ENCODE peak calls at places on chromosomes 16 and 17, in ten cellular contexts. K, E, N, U, P, X, W, B, D and Y are unnamed samples.

GRCh38 chr17:41333836-41334235 is 16.8 kb downstream of the KRT33A start:
- DNase-seq in K (no peak), E (no peak), N (no peak), U (no peak), P (no peak), X (no peak), W (no peak), B (no peak), D (no peak), Y (no peak)

GRCh38 chr17:65022751-65023421 is 33.7 kb downstream of the GNA13 start:
- DNase-seq in K (no peak), E (no peak), N (no peak), U (no peak), P (no peak), X (no peak), W (no peak), B (no peak), D (no peak), Y (no peak)

GRCh38 chr16:75620326-75621169 is 2.5 kb downstream of the ADAT1 start:
- DNase-seq in K (no peak), E (no peak), N (no peak), U (no peak), P (no peak), X (peak), W (no peak), B (no peak), D (no peak), Y (peak)

GRCh38 chr17:81967533-81968395 is 6.8 kb upstream of the NOTUM start:
- DNase-seq in K (peak), E (peak), N (peak), U (peak), P (peak), X (peak), W (no peak), B (peak), D (peak), Y (peak)

GRCh38 chr16:75319513-75320401 is 68.3 kb upstream of the BCAR1 start:
- DNase-seq in K (no peak), E (no peak), N (no peak), U (no peak), P (no peak), X (no peak), W (no peak), B (no peak), D (no peak), Y (no peak)

GRCh38 chr16:53775821-53776431 is 72.0 kb downstream of the FTO start:
- DNase-seq in K (peak), E (no peak), N (no peak), U (peak), P (peak), X (no peak), W (no peak), B (peak), D (peak), Y (peak)

GRCh38 chr16:31085371-31085770 is 3.4 kb downstream of the PRSS53 start:
- DNase-seq in K (no peak), E (no peak), N (no peak), U (no peak), P (no peak), X (no peak), W (no peak), B (no peak), D (no peak), Y (no peak)

GRCh38 chr17:21358682-21359482 is 17.3 kb upstream of the KCNJ12 start:
- DNase-seq in K (no peak), E (no peak), N (no peak), U (no peak), P (no peak), X (no peak), W (no peak), B (no peak), D (no peak), Y (no peak)

GRCh38 chr17:6559753-6560215 is 3.4 kb upstream of the PITPNM3 start:
- DNase-seq in K (no peak), E (peak), N (peak), U (no peak), P (no peak), X (peak), W (no peak), B (no peak), D (no peak), Y (no peak)

GRCh38 chr17:50944054-50944901 is 78.1 kb upstream of the TOB1 start:
- DNase-seq in K (peak), E (peak), N (peak), U (peak), P (peak), X (peak), W (peak), B (peak), D (peak), Y (peak)

GRCh38 chr17:10171581-10171981 is 26.8 kb downstream of the GAS7 start:
- DNase-seq in K (no peak), E (no peak), N (no peak), U (no peak), P (no peak), X (no peak), W (no peak), B (no peak), D (no peak), Y (no peak)

GRCh38 chr17:32671891-32672290 is 185.1 kb downstream of the CDK5R1 start:
- DNase-seq in K (no peak), E (peak), N (no peak), U (peak), P (peak), X (no peak), W (no peak), B (peak), D (peak), Y (peak)

GRCh38 chr16:2490190-2491105 is 15.5 kb downstream of the TBC1D24 start:
- DNase-seq in K (no peak), E (no peak), N (no peak), U (no peak), P (no peak), X (no peak), W (no peak), B (peak), D (no peak), Y (no peak)

GRCh38 chr16:53713403-53714013 is 9.6 kb downstream of the FTO start:
- DNase-seq in K (no peak), E (no peak), N (no peak), U (no peak), P (no peak), X (no peak), W (no peak), B (no peak), D (no peak), Y (no peak)

GRCh38 chr16:30472328-30472942 is at the start of gene ITGAL:
- DNase-seq in K (no peak), E (peak), N (peak), U (peak), P (peak), X (peak), W (no peak), B (peak), D (peak), Y (peak)

GRCh38 chr17:8016632-8017424 is 14.4 kb downstream of the GUCY2D start:
- DNase-seq in K (no peak), E (peak), N (no peak), U (peak), P (peak), X (peak), W (no peak), B (peak), D (peak), Y (peak)

GRCh38 chr17:80960797-80961452 is 30.7 kb upstream of the CHMP6 start:
- DNase-seq in K (no peak), E (no peak), N (no peak), U (no peak), P (no peak), X (peak), W (no peak), B (no peak), D (no peak), Y (no peak)

GRCh38 chr17:81388091-81388611 is 7.1 kb upstream of the BAHCC1 start:
- DNase-seq in K (no peak), E (no peak), N (no peak), U (no peak), P (no peak), X (no peak), W (no peak), B (no peak), D (no peak), Y (no peak)

GRCh38 chr16:4193920-4194319 is 48.0 kb downstream of the SRL start:
- DNase-seq in K (no peak), E (no peak), N (no peak), U (no peak), P (no peak), X (no peak), W (no peak), B (no peak), D (no peak), Y (no peak)

GRCh38 chr16:86374603-86375002 is 135.7 kb upstream of the FOXF1 start:
- DNase-seq in K (no peak), E (no peak), N (no peak), U (no peak), P (no peak), X (no peak), W (no peak), B (no peak), D (no peak), Y (no peak)

GRCh38 chr17:29776026-29776425 is 153.3 kb upstream of the CORO6 start:
- DNase-seq in K (no peak), E (no peak), N (no peak), U (no peak), P (no peak), X (no peak), W (no peak), B (no peak), D (no peak), Y (no peak)

GRCh38 chr16:31487720-31488629 is 5.1 kb downstream of the SLC5A2 start:
- DNase-seq in K (no peak), E (peak), N (peak), U (peak), P (no peak), X (peak), W (no peak), B (peak), D (no peak), Y (peak)

GRCh38 chr16:48210747-48211146 is 33.4 kb upstream of the LONP2 start:
- DNase-seq in K (no peak), E (no peak), N (no peak), U (peak), P (no peak), X (no peak), W (peak), B (peak), D (peak), Y (no peak)

GRCh38 chr16:85541181-85541580 is 71.9 kb upstream of the GSE1 start:
- DNase-seq in K (no peak), E (no peak), N (no peak), U (peak), P (no peak), X (no peak), W (no peak), B (no peak), D (no peak), Y (no peak)

GRCh38 chr17:49515196-49515770 is 20.2 kb downstream of the NGFR start:
- DNase-seq in K (peak), E (peak), N (no peak), U (peak), P (peak), X (peak), W (peak), B (peak), D (peak), Y (peak)
- TF ChIP-seq CTCF in K (peak), E (no peak), N (no peak), U (no peak), P (peak), X (no peak), W (peak), B (peak), D (peak), Y (no peak)

GRCh38 chr16:68237243-68238028 is 1.5 kb upstream of the ESRP2 start:
- DNase-seq in K (peak), E (peak), N (peak), U (peak), P (peak), X (peak), W (peak), B (peak), D (peak), Y (peak)
- TF ChIP-seq POLR2A in K (peak), E (no peak), N (peak), U (peak), P (peak), X (no peak), W (peak), B (peak), D (peak), Y (peak)

DNA sequence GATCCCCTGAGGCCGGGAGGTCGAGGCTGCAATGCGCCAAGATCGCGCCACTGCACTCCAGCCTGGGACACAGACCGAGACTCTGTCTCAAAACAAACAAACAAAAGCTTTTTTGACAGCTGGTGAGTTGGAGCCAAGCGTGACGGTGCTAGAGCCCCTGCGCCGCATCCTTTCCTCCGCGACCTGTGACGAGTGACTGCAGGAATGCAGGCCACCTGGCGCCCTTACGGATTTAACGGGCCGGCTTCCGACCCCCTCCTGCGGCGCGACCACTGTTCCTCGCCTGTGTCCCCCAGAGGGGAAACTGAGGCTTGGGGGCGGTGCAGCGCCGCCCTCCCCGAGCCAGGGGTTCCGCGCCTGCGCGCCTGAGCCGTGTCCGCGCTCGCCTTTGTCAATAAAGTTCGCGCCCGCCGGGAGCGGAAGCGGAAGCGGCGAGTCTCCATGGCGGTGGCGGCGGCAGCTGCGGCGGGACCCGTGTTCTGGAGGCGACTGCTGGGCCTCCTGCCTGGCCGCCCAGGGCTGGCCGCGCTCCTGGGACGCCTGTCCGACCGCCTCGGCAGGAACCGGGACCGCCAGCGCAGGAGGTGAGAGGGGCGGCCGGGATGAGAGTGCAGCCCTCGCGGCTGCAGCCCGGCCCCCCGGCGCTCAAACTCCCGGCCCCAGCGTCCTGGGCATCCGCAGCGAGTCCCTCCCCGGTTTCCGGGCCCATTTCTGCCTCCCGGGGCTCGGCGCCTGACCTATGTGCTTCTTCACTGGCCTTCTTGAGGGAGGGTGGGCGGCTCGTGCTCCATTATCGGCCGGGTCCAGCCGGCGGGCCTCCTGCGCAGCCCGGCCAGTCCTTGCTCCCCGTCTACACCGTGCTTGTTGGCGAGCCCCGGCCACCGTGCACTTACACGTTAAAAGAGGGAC is at the start of gene PGS1:
- DNase-seq in K (peak), E (peak), N (peak), U (peak), P (peak), X (peak), W (peak), B (peak), D (peak), Y (peak)
- TF ChIP-seq CTCF in K (peak), E (no peak), N (no peak), U (no peak), P (peak), X (peak), W (peak), B (no peak), D (no peak), Y (no peak)

DNA sequence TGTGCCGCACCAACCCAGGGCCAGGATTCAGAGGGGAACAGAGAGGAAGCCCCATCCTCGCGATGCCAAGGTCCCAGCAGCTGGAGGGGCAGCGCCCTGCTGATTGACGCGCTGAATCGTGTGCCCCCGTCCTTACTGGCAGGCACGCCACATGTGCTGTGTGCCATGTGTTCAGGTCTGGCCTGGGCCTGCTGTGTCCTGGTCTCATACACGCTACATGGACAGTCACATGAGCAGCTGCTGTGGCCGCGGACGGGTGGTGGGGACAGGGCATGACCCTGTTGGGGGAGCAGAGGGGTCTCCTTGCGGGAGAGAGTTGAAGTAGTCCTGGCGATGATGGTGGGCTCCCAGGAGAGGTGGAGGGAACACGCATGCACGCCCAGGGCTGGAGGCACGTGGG is 18.0 kb downstream of the CBFA2T3 start:
- DNase-seq in K (no peak), E (no peak), N (no peak), U (no peak), P (no peak), X (no peak), W (no peak), B (no peak), D (no peak), Y (no peak)
- TF ChIP-seq POLR2A in K (no peak), E (no peak), N (no peak), U (no peak), P (no peak), X (no peak), W (no peak), B (no peak), D (no peak), Y (no peak)